ENCODE peak calls at places on chromosomes 6 and 20, in four cellular contexts. B is prostate gland, Y is HCT116, W is mesenchymal stem cell. L is an unnamed sample.

GRCh38 chr20:7856756-7857155 is 83.5 kb downstream of the HAO1 start:
- DNase-seq in B (no peak), Y (no peak), W (peak; percentile 62), L (no peak)

GRCh38 chr6:43226192-43226851 is 3.0 kb downstream of the DNPH1 start:
- DNase-seq in B (no peak), Y (no peak), W (no peak), L (no peak)

GRCh38 chr6:131828946-131829345 is 21.1 kb downstream of the ENPP1 start:
- DNase-seq in B (no peak), Y (no peak), W (no peak), L (no peak)

GRCh38 chr20:60558491-60558890 is 600.3 kb downstream of the CDH26 start:
- DNase-seq in B (no peak), Y (no peak), W (no peak), L (no peak)

GRCh38 chr20:36792422-36792821 is 18.9 kb upstream of the DSN1 start:
- DNase-seq in B (peak; percentile 31), Y (peak; percentile 57), W (peak; percentile 81), L (no peak)

GRCh38 chr20:46702447-46703203 is 6.8 kb upstream of the SLC2A10 start:
- DNase-seq in B (no peak), Y (no peak), W (no peak), L (no peak)

GRCh38 chr6:159065091-159065490 is 20.3 kb upstream of the TAGAP start:
- DNase-seq in B (no peak), Y (no peak), W (no peak), L (no peak)

GRCh38 chr20:57476073-57476526 is 48.8 kb downstream of the CTCFL start:
- DNase-seq in B (no peak), Y (no peak), W (no peak), L (no peak)

GRCh38 chr6:44662461-44663121 is 275.1 kb downstream of the CDC5L start:
- DNase-seq in B (no peak), Y (no peak), W (no peak), L (peak; percentile 52)

GRCh38 chr6:117601811-117602150 is 530 bp downstream of the GOPC start:
- DNase-seq in B (no peak), Y (no peak), W (no peak), L (peak; percentile 23)

GRCh38 chr20:10319855-10320254 is 101.2 kb downstream of the SNAP25 start:
- DNase-seq in B (no peak), Y (no peak), W (no peak), L (no peak)

GRCh38 chr6:2157441-2158127 is 87.8 kb downstream of the GMDS start:
- DNase-seq in B (no peak), Y (peak; percentile 48), W (peak; percentile 9), L (no peak)

GRCh38 chr6:36442083-36442670 is 477 bp downstream of the PXT1 start:
- DNase-seq in B (no peak), Y (no peak), W (no peak), L (peak; percentile 18)

GRCh38 chr6:81289229-81289628 is 463.3 kb downstream of the TENT5A start:
- DNase-seq in B (no peak), Y (no peak), W (no peak), L (no peak)

GRCh38 chr6:116648161-116648560 is 20.4 kb downstream of the ZUP1 start:
- DNase-seq in B (no peak), Y (no peak), W (peak; percentile 38), L (no peak)

GRCh38 chr6:42212442-42212841 is 5.2 kb downstream of the MRPS10 start:
- DNase-seq in B (no peak), Y (no peak), W (no peak), L (no peak)

GRCh38 chr6:158758464-158758863 is 60.7 kb downstream of the EZR start:
- DNase-seq in B (no peak), Y (no peak), W (peak; percentile 26), L (no peak)

GRCh38 chr20:33979094-33979493 is 14.6 kb upstream of the RALY start:
- DNase-seq in B (no peak), Y (no peak), W (no peak), L (no peak)

GRCh38 chr6:21593927-21594421 is 423 bp downstream of the SOX4 start:
- DNase-seq in B (peak; percentile 29), Y (no peak), W (no peak), L (peak; percentile 41)

GRCh38 chr6:52509281-52510212 is 67.3 kb downstream of the TRAM2 start:
- DNase-seq in B (no peak), Y (no peak), W (no peak), L (no peak)

GRCh38 chr20:8073024-8073832 is 53.7 kb upstream of the TMX4 start:
- DNase-seq in B (no peak), Y (no peak), W (peak; percentile 78), L (no peak)

GRCh38 chr6:170113141-170113540 is 177.7 kb downstream of the DLL1 start:
- DNase-seq in B (no peak), Y (no peak), W (no peak), L (no peak)

GRCh38 chr6:9539231-9539755 is 875.6 kb downstream of the TFAP2A start:
- DNase-seq in B (no peak), Y (no peak), W (no peak), L (no peak)

GRCh38 chr6:166572370-166573261 is 13.9 kb downstream of the RAMACL start:
- DNase-seq in B (no peak), Y (no peak), W (peak; percentile 99), L (no peak)

GRCh38 chr6:156791261-156791850 is 14.2 kb downstream of the ARID1B start:
- DNase-seq in B (no peak), Y (no peak), W (peak; percentile 62), L (no peak)

GRCh38 chr6:135962731-135963130 is 111.2 kb downstream of the PDE7B start:
- DNase-seq in B (no peak), Y (no peak), W (no peak), L (no peak)

GRCh38 chr20:46325788-46326472 is 17.6 kb upstream of the CDH22 start:
- DNase-seq in B (no peak), Y (no peak), W (no peak), L (no peak)

GRCh38 chr20:346640-347316 is at the start of gene NRSN2:
- DNase-seq in B (peak; percentile 47), Y (no peak), W (peak; percentile 87), L (peak; percentile 61)

GRCh38 chr6:109606362-109606761 is 84.6 kb downstream of the AK9 start:
- DNase-seq in B (no peak), Y (no peak), W (no peak), L (no peak)

GRCh38 chr6:10416863-10417641 is 2.2 kb upstream of the TFAP2A start:
- DNase-seq in B (no peak), Y (no peak), W (no peak), L (no peak)

GRCh38 chr6:132161283-132161682 is 210.1 kb upstream of the CCN2 start:
- DNase-seq in B (no peak), Y (peak; percentile 16), W (peak; percentile 59), L (no peak)

GRCh38 chr20:44491635-44492395 is 16.1 kb downstream of the TTPAL start:
- DNase-seq in B (no peak), Y (no peak), W (peak; percentile 72), L (peak; percentile 20)

GRCh38 chr6:34132486-34133185 is 13.3 kb downstream of the GRM4 start:
- DNase-seq in B (no peak), Y (no peak), W (peak; percentile 42), L (no peak)

GRCh38 chr6:30769088-30769852 is 24.9 kb upstream of the IER3 start:
- DNase-seq in B (peak; percentile 41), Y (peak; percentile 96), W (peak; percentile 97), L (peak; percentile 54)

GRCh38 chr20:48676795-48677447 is 150.9 kb downstream of the PREX1 start:
- DNase-seq in B (no peak), Y (no peak), W (no peak), L (no peak)

GRCh38 chr6:113171882-113172281 is 685.3 kb upstream of the MARCKS start:
- DNase-seq in B (no peak), Y (no peak), W (no peak), L (no peak)